ENCODE peak calls at places on chromosomes 13 and 19, in nine cellular contexts. One of them, this sample, is unnamed.

GRCh38 chr19:40831502-40832430 is 18.5 kb downstream of the CYP2A6 start:
- DNase-seq in progenitor cell of endocrine pancreas: no peak
- DNase-seq in stimulated activated CD8-positive, alpha-beta memory T cell treated with anti-CD3 and anti-CD28 coated beads, Interleukin-7, amount 100 ng/mL, for 1 hour: no peak
- DNase-seq in substantia nigra: no peak
- DNase-seq in lung: no peak
- DNase-seq in stimulated activated effector memory CD8-positive, alpha-beta T cell treated with anti-CD3 and anti-CD28 coated beads, Interleukin-12 subunit alpha, Interleukin-12 subunit beta, amount 100 ng/mL, for 72 hours: no peak
- DNase-seq in naive thymus-derived CD8-positive, alpha-beta T cell: no peak
- DNase-seq in NCI-H510A treated with DMSO at 0.1 percent for 48 hours: peak; percentile 11
- DNase-seq in NCI-H2029 treated with DMSO at 0.1 percent for 48 hours: peak; percentile 83
- DNase-seq in this sample: peak; percentile 7

GRCh38 chr13:40402931-40403412 is 263.5 kb downstream of the FOXO1 start:
- DNase-seq in progenitor cell of endocrine pancreas: no peak
- DNase-seq in stimulated activated CD8-positive, alpha-beta memory T cell treated with anti-CD3 and anti-CD28 coated beads, Interleukin-7, amount 100 ng/mL, for 1 hour: no peak
- DNase-seq in substantia nigra: no peak
- DNase-seq in lung: no peak
- DNase-seq in stimulated activated effector memory CD8-positive, alpha-beta T cell treated with anti-CD3 and anti-CD28 coated beads, Interleukin-12 subunit alpha, Interleukin-12 subunit beta, amount 100 ng/mL, for 72 hours: no peak
- DNase-seq in naive thymus-derived CD8-positive, alpha-beta T cell: no peak
- DNase-seq in NCI-H510A treated with DMSO at 0.1 percent for 48 hours: no peak
- DNase-seq in NCI-H2029 treated with DMSO at 0.1 percent for 48 hours: no peak
- DNase-seq in this sample: no peak

GRCh38 chr13:44906758-44907157 is 82.5 kb downstream of the NUFIP1 start:
- DNase-seq in progenitor cell of endocrine pancreas: no peak
- DNase-seq in stimulated activated CD8-positive, alpha-beta memory T cell treated with anti-CD3 and anti-CD28 coated beads, Interleukin-7, amount 100 ng/mL, for 1 hour: no peak
- DNase-seq in substantia nigra: no peak
- DNase-seq in lung: no peak
- DNase-seq in stimulated activated effector memory CD8-positive, alpha-beta T cell treated with anti-CD3 and anti-CD28 coated beads, Interleukin-12 subunit alpha, Interleukin-12 subunit beta, amount 100 ng/mL, for 72 hours: no peak
- DNase-seq in naive thymus-derived CD8-positive, alpha-beta T cell: no peak
- DNase-seq in NCI-H510A treated with DMSO at 0.1 percent for 48 hours: no peak
- DNase-seq in NCI-H2029 treated with DMSO at 0.1 percent for 48 hours: no peak
- DNase-seq in this sample: no peak

GRCh38 chr13:83450586-83450985 is 431.7 kb downstream of the SLITRK1 start:
- DNase-seq in progenitor cell of endocrine pancreas: no peak
- DNase-seq in stimulated activated CD8-positive, alpha-beta memory T cell treated with anti-CD3 and anti-CD28 coated beads, Interleukin-7, amount 100 ng/mL, for 1 hour: no peak
- DNase-seq in substantia nigra: no peak
- DNase-seq in lung: no peak
- DNase-seq in stimulated activated effector memory CD8-positive, alpha-beta T cell treated with anti-CD3 and anti-CD28 coated beads, Interleukin-12 subunit alpha, Interleukin-12 subunit beta, amount 100 ng/mL, for 72 hours: no peak
- DNase-seq in naive thymus-derived CD8-positive, alpha-beta T cell: no peak
- DNase-seq in NCI-H510A treated with DMSO at 0.1 percent for 48 hours: no peak
- DNase-seq in NCI-H2029 treated with DMSO at 0.1 percent for 48 hours: no peak
- DNase-seq in this sample: no peak

GRCh38 chr19:13029893-13030292 is 34.6 kb downstream of the NFIX start:
- DNase-seq in progenitor cell of endocrine pancreas: no peak
- DNase-seq in stimulated activated CD8-positive, alpha-beta memory T cell treated with anti-CD3 and anti-CD28 coated beads, Interleukin-7, amount 100 ng/mL, for 1 hour: no peak
- DNase-seq in substantia nigra: peak; percentile 30
- DNase-seq in lung: no peak
- DNase-seq in stimulated activated effector memory CD8-positive, alpha-beta T cell treated with anti-CD3 and anti-CD28 coated beads, Interleukin-12 subunit alpha, Interleukin-12 subunit beta, amount 100 ng/mL, for 72 hours: no peak
- DNase-seq in naive thymus-derived CD8-positive, alpha-beta T cell: no peak
- DNase-seq in NCI-H510A treated with DMSO at 0.1 percent for 48 hours: no peak
- DNase-seq in NCI-H2029 treated with DMSO at 0.1 percent for 48 hours: no peak
- DNase-seq in this sample: no peak

GRCh38 chr19:18951721-18952281 is 10.8 kb upstream of the HOMER3 start:
- DNase-seq in progenitor cell of endocrine pancreas: no peak
- DNase-seq in stimulated activated CD8-positive, alpha-beta memory T cell treated with anti-CD3 and anti-CD28 coated beads, Interleukin-7, amount 100 ng/mL, for 1 hour: no peak
- DNase-seq in substantia nigra: no peak
- DNase-seq in lung: no peak
- DNase-seq in stimulated activated effector memory CD8-positive, alpha-beta T cell treated with anti-CD3 and anti-CD28 coated beads, Interleukin-12 subunit alpha, Interleukin-12 subunit beta, amount 100 ng/mL, for 72 hours: no peak
- DNase-seq in naive thymus-derived CD8-positive, alpha-beta T cell: no peak
- DNase-seq in NCI-H510A treated with DMSO at 0.1 percent for 48 hours: no peak
- DNase-seq in NCI-H2029 treated with DMSO at 0.1 percent for 48 hours: no peak
- DNase-seq in this sample: no peak

GRCh38 chr19:310141-310651 is 19.0 kb upstream of the PLPP2 start:
- DNase-seq in progenitor cell of endocrine pancreas: no peak
- DNase-seq in stimulated activated CD8-positive, alpha-beta memory T cell treated with anti-CD3 and anti-CD28 coated beads, Interleukin-7, amount 100 ng/mL, for 1 hour: no peak
- DNase-seq in substantia nigra: no peak
- DNase-seq in lung: no peak
- DNase-seq in stimulated activated effector memory CD8-positive, alpha-beta T cell treated with anti-CD3 and anti-CD28 coated beads, Interleukin-12 subunit alpha, Interleukin-12 subunit beta, amount 100 ng/mL, for 72 hours: no peak
- DNase-seq in naive thymus-derived CD8-positive, alpha-beta T cell: no peak
- DNase-seq in NCI-H510A treated with DMSO at 0.1 percent for 48 hours: no peak
- DNase-seq in NCI-H2029 treated with DMSO at 0.1 percent for 48 hours: no peak
- DNase-seq in this sample: no peak

GRCh38 chr13:80979035-80979641 is 638.2 kb upstream of the SPRY2 start:
- DNase-seq in progenitor cell of endocrine pancreas: no peak
- DNase-seq in stimulated activated CD8-positive, alpha-beta memory T cell treated with anti-CD3 and anti-CD28 coated beads, Interleukin-7, amount 100 ng/mL, for 1 hour: no peak
- DNase-seq in substantia nigra: no peak
- DNase-seq in lung: peak; percentile 42
- DNase-seq in stimulated activated effector memory CD8-positive, alpha-beta T cell treated with anti-CD3 and anti-CD28 coated beads, Interleukin-12 subunit alpha, Interleukin-12 subunit beta, amount 100 ng/mL, for 72 hours: no peak
- DNase-seq in naive thymus-derived CD8-positive, alpha-beta T cell: no peak
- DNase-seq in NCI-H510A treated with DMSO at 0.1 percent for 48 hours: peak; percentile 55
- DNase-seq in NCI-H2029 treated with DMSO at 0.1 percent for 48 hours: no peak
- DNase-seq in this sample: no peak

GRCh38 chr19:52190679-52191293 is 934 bp downstream of the PPP2R1A start:
- DNase-seq in progenitor cell of endocrine pancreas: no peak
- DNase-seq in stimulated activated CD8-positive, alpha-beta memory T cell treated with anti-CD3 and anti-CD28 coated beads, Interleukin-7, amount 100 ng/mL, for 1 hour: no peak
- DNase-seq in substantia nigra: no peak
- DNase-seq in lung: peak; percentile 46
- DNase-seq in stimulated activated effector memory CD8-positive, alpha-beta T cell treated with anti-CD3 and anti-CD28 coated beads, Interleukin-12 subunit alpha, Interleukin-12 subunit beta, amount 100 ng/mL, for 72 hours: no peak
- DNase-seq in naive thymus-derived CD8-positive, alpha-beta T cell: no peak
- DNase-seq in NCI-H510A treated with DMSO at 0.1 percent for 48 hours: no peak
- DNase-seq in NCI-H2029 treated with DMSO at 0.1 percent for 48 hours: no peak
- DNase-seq in this sample: peak; percentile 13

GRCh38 chr13:27621116-27621365 is 651 bp upstream of the POLR1D start:
- DNase-seq in progenitor cell of endocrine pancreas: no peak
- DNase-seq in stimulated activated CD8-positive, alpha-beta memory T cell treated with anti-CD3 and anti-CD28 coated beads, Interleukin-7, amount 100 ng/mL, for 1 hour: no peak
- DNase-seq in substantia nigra: no peak
- DNase-seq in lung: no peak
- DNase-seq in stimulated activated effector memory CD8-positive, alpha-beta T cell treated with anti-CD3 and anti-CD28 coated beads, Interleukin-12 subunit alpha, Interleukin-12 subunit beta, amount 100 ng/mL, for 72 hours: no peak
- DNase-seq in naive thymus-derived CD8-positive, alpha-beta T cell: no peak
- DNase-seq in NCI-H510A treated with DMSO at 0.1 percent for 48 hours: peak; percentile 64
- DNase-seq in NCI-H2029 treated with DMSO at 0.1 percent for 48 hours: no peak
- DNase-seq in this sample: no peak

GRCh38 chr13:45242070-45242469 is 41.2 kb upstream of the KCTD4 start:
- DNase-seq in progenitor cell of endocrine pancreas: no peak
- DNase-seq in stimulated activated CD8-positive, alpha-beta memory T cell treated with anti-CD3 and anti-CD28 coated beads, Interleukin-7, amount 100 ng/mL, for 1 hour: no peak
- DNase-seq in substantia nigra: no peak
- DNase-seq in lung: no peak
- DNase-seq in stimulated activated effector memory CD8-positive, alpha-beta T cell treated with anti-CD3 and anti-CD28 coated beads, Interleukin-12 subunit alpha, Interleukin-12 subunit beta, amount 100 ng/mL, for 72 hours: no peak
- DNase-seq in naive thymus-derived CD8-positive, alpha-beta T cell: no peak
- DNase-seq in NCI-H510A treated with DMSO at 0.1 percent for 48 hours: no peak
- DNase-seq in NCI-H2029 treated with DMSO at 0.1 percent for 48 hours: no peak
- DNase-seq in this sample: peak; percentile 5

GRCh38 chr19:54257116-54257480 is at the start of gene LILRB5:
- DNase-seq in progenitor cell of endocrine pancreas: no peak
- DNase-seq in stimulated activated CD8-positive, alpha-beta memory T cell treated with anti-CD3 and anti-CD28 coated beads, Interleukin-7, amount 100 ng/mL, for 1 hour: no peak
- DNase-seq in substantia nigra: no peak
- DNase-seq in lung: no peak
- DNase-seq in stimulated activated effector memory CD8-positive, alpha-beta T cell treated with anti-CD3 and anti-CD28 coated beads, Interleukin-12 subunit alpha, Interleukin-12 subunit beta, amount 100 ng/mL, for 72 hours: no peak
- DNase-seq in naive thymus-derived CD8-positive, alpha-beta T cell: no peak
- DNase-seq in NCI-H510A treated with DMSO at 0.1 percent for 48 hours: no peak
- DNase-seq in NCI-H2029 treated with DMSO at 0.1 percent for 48 hours: no peak
- DNase-seq in this sample: no peak

GRCh38 chr13:64083396-64083795 is 2667.7 kb upstream of the PCDH20 start:
- DNase-seq in progenitor cell of endocrine pancreas: no peak
- DNase-seq in stimulated activated CD8-positive, alpha-beta memory T cell treated with anti-CD3 and anti-CD28 coated beads, Interleukin-7, amount 100 ng/mL, for 1 hour: no peak
- DNase-seq in substantia nigra: no peak
- DNase-seq in lung: no peak
- DNase-seq in stimulated activated effector memory CD8-positive, alpha-beta T cell treated with anti-CD3 and anti-CD28 coated beads, Interleukin-12 subunit alpha, Interleukin-12 subunit beta, amount 100 ng/mL, for 72 hours: no peak
- DNase-seq in naive thymus-derived CD8-positive, alpha-beta T cell: no peak
- DNase-seq in NCI-H510A treated with DMSO at 0.1 percent for 48 hours: no peak
- DNase-seq in NCI-H2029 treated with DMSO at 0.1 percent for 48 hours: no peak
- DNase-seq in this sample: no peak

GRCh38 chr13:99774644-99775043 is 196.9 kb downstream of the ZIC5 start:
- DNase-seq in progenitor cell of endocrine pancreas: no peak
- DNase-seq in stimulated activated CD8-positive, alpha-beta memory T cell treated with anti-CD3 and anti-CD28 coated beads, Interleukin-7, amount 100 ng/mL, for 1 hour: no peak
- DNase-seq in substantia nigra: no peak
- DNase-seq in lung: no peak
- DNase-seq in stimulated activated effector memory CD8-positive, alpha-beta T cell treated with anti-CD3 and anti-CD28 coated beads, Interleukin-12 subunit alpha, Interleukin-12 subunit beta, amount 100 ng/mL, for 72 hours: no peak
- DNase-seq in naive thymus-derived CD8-positive, alpha-beta T cell: no peak
- DNase-seq in NCI-H510A treated with DMSO at 0.1 percent for 48 hours: no peak
- DNase-seq in NCI-H2029 treated with DMSO at 0.1 percent for 48 hours: no peak
- DNase-seq in this sample: no peak

GRCh38 chr13:62910541-62910940 is 1494.9 kb upstream of the PCDH20 start:
- DNase-seq in progenitor cell of endocrine pancreas: no peak
- DNase-seq in stimulated activated CD8-positive, alpha-beta memory T cell treated with anti-CD3 and anti-CD28 coated beads, Interleukin-7, amount 100 ng/mL, for 1 hour: no peak
- DNase-seq in substantia nigra: no peak
- DNase-seq in lung: no peak
- DNase-seq in stimulated activated effector memory CD8-positive, alpha-beta T cell treated with anti-CD3 and anti-CD28 coated beads, Interleukin-12 subunit alpha, Interleukin-12 subunit beta, amount 100 ng/mL, for 72 hours: no peak
- DNase-seq in naive thymus-derived CD8-positive, alpha-beta T cell: no peak
- DNase-seq in NCI-H510A treated with DMSO at 0.1 percent for 48 hours: no peak
- DNase-seq in NCI-H2029 treated with DMSO at 0.1 percent for 48 hours: no peak
- DNase-seq in this sample: no peak

GRCh38 chr13:70895599-70895998 is 787.3 kb upstream of the KLHL1 start:
- DNase-seq in progenitor cell of endocrine pancreas: no peak
- DNase-seq in stimulated activated CD8-positive, alpha-beta memory T cell treated with anti-CD3 and anti-CD28 coated beads, Interleukin-7, amount 100 ng/mL, for 1 hour: no peak
- DNase-seq in substantia nigra: no peak
- DNase-seq in lung: no peak
- DNase-seq in stimulated activated effector memory CD8-positive, alpha-beta T cell treated with anti-CD3 and anti-CD28 coated beads, Interleukin-12 subunit alpha, Interleukin-12 subunit beta, amount 100 ng/mL, for 72 hours: no peak
- DNase-seq in naive thymus-derived CD8-positive, alpha-beta T cell: no peak
- DNase-seq in NCI-H510A treated with DMSO at 0.1 percent for 48 hours: no peak
- DNase-seq in NCI-H2029 treated with DMSO at 0.1 percent for 48 hours: no peak
- DNase-seq in this sample: no peak

GRCh38 chr19:4183967-4184717 is 1.7 kb downstream of the ANKRD24 start:
- DNase-seq in progenitor cell of endocrine pancreas: no peak
- DNase-seq in stimulated activated CD8-positive, alpha-beta memory T cell treated with anti-CD3 and anti-CD28 coated beads, Interleukin-7, amount 100 ng/mL, for 1 hour: no peak
- DNase-seq in substantia nigra: no peak
- DNase-seq in lung: no peak
- DNase-seq in stimulated activated effector memory CD8-positive, alpha-beta T cell treated with anti-CD3 and anti-CD28 coated beads, Interleukin-12 subunit alpha, Interleukin-12 subunit beta, amount 100 ng/mL, for 72 hours: no peak
- DNase-seq in naive thymus-derived CD8-positive, alpha-beta T cell: no peak
- DNase-seq in NCI-H510A treated with DMSO at 0.1 percent for 48 hours: peak; percentile 91
- DNase-seq in NCI-H2029 treated with DMSO at 0.1 percent for 48 hours: peak; percentile 20
- DNase-seq in this sample: no peak

GRCh38 chr13:30053904-30054303 is 203.5 kb upstream of the UBL3 start:
- DNase-seq in progenitor cell of endocrine pancreas: no peak
- DNase-seq in stimulated activated CD8-positive, alpha-beta memory T cell treated with anti-CD3 and anti-CD28 coated beads, Interleukin-7, amount 100 ng/mL, for 1 hour: no peak
- DNase-seq in substantia nigra: no peak
- DNase-seq in lung: no peak
- DNase-seq in stimulated activated effector memory CD8-positive, alpha-beta T cell treated with anti-CD3 and anti-CD28 coated beads, Interleukin-12 subunit alpha, Interleukin-12 subunit beta, amount 100 ng/mL, for 72 hours: no peak
- DNase-seq in naive thymus-derived CD8-positive, alpha-beta T cell: no peak
- DNase-seq in NCI-H510A treated with DMSO at 0.1 percent for 48 hours: no peak
- DNase-seq in NCI-H2029 treated with DMSO at 0.1 percent for 48 hours: no peak
- DNase-seq in this sample: no peak

GRCh38 chr13:52599853-52600603 is 42.2 kb upstream of the HNRNPA1L2 start:
- DNase-seq in progenitor cell of endocrine pancreas: peak; percentile 54
- DNase-seq in stimulated activated CD8-positive, alpha-beta memory T cell treated with anti-CD3 and anti-CD28 coated beads, Interleukin-7, amount 100 ng/mL, for 1 hour: no peak
- DNase-seq in substantia nigra: no peak
- DNase-seq in lung: no peak
- DNase-seq in stimulated activated effector memory CD8-positive, alpha-beta T cell treated with anti-CD3 and anti-CD28 coated beads, Interleukin-12 subunit alpha, Interleukin-12 subunit beta, amount 100 ng/mL, for 72 hours: no peak
- DNase-seq in naive thymus-derived CD8-positive, alpha-beta T cell: no peak
- DNase-seq in NCI-H510A treated with DMSO at 0.1 percent for 48 hours: no peak
- DNase-seq in NCI-H2029 treated with DMSO at 0.1 percent for 48 hours: no peak
- DNase-seq in this sample: no peak

GRCh38 chr13:25117312-25117711 is 21.4 kb downstream of the PABPC3 start:
- DNase-seq in progenitor cell of endocrine pancreas: no peak
- DNase-seq in stimulated activated CD8-positive, alpha-beta memory T cell treated with anti-CD3 and anti-CD28 coated beads, Interleukin-7, amount 100 ng/mL, for 1 hour: no peak
- DNase-seq in substantia nigra: no peak
- DNase-seq in lung: no peak
- DNase-seq in stimulated activated effector memory CD8-positive, alpha-beta T cell treated with anti-CD3 and anti-CD28 coated beads, Interleukin-12 subunit alpha, Interleukin-12 subunit beta, amount 100 ng/mL, for 72 hours: no peak
- DNase-seq in naive thymus-derived CD8-positive, alpha-beta T cell: no peak
- DNase-seq in NCI-H510A treated with DMSO at 0.1 percent for 48 hours: no peak
- DNase-seq in NCI-H2029 treated with DMSO at 0.1 percent for 48 hours: no peak
- DNase-seq in this sample: no peak

This sample was measured in SW 1271.